ENCODE peak calls at places on chromosomes 1 and 21, in six cellular contexts. K is cardiac fibroblast; A is HTR-8/SVneo; G is HFF-Myc; R is stimulated activated CD8-positive, alpha-beta memory T cell treated with anti-CD3 and anti-CD28 coated beads, Interleukin-15, amount 100 ng/mL, for 24 hours; W is adipocyte. O is an unnamed sample.

GRCh38 chr1:104987210-104987609 is 1237.5 kb downstream of the AMY1C start:
- DNase-seq in K (no peak), A (no peak), G (no peak), R (no peak), W (no peak), O (no peak)

GRCh38 chr1:49016030-49016991 is 239.6 kb upstream of the BEND5 start:
- DNase-seq in K (no peak), A (no peak), G (no peak), R (no peak), W (peak; percentile 0), O (no peak)

GRCh38 chr1:2821970-2822620 is 20.6 kb upstream of the TTC34 start:
- DNase-seq in K (no peak), A (peak; percentile 36), G (no peak), R (peak; percentile 9), W (peak; percentile 23), O (peak; percentile 44)

GRCh38 chr21:45323487-45324380 is 36.0 kb upstream of the POFUT2 start:
- DNase-seq in K (peak; percentile 73), A (no peak), G (no peak), R (no peak), W (no peak), O (no peak)

GRCh38 chr1:28456078-28456477 is 49.8 kb upstream of the RCC1 start:
- DNase-seq in K (peak; percentile 82), A (no peak), G (peak; percentile 55), R (no peak), W (peak; percentile 67), O (no peak)

GRCh38 chr1:110380667-110381283 is 10.1 kb downstream of the SLC16A4 start:
- DNase-seq in K (peak; percentile 87), A (no peak), G (no peak), R (no peak), W (peak; percentile 96), O (no peak)

GRCh38 chr1:16351994-16352841 is at the start of gene FBXO42:
- DNase-seq in K (peak; percentile 95), A (peak; percentile 88), G (peak; percentile 62), R (peak; percentile 85), W (peak; percentile 98), O (peak; percentile 86)

GRCh38 chr1:81867235-81867634 is 66.5 kb downstream of the ADGRL2 start:
- DNase-seq in K (peak; percentile 17), A (no peak), G (no peak), R (no peak), W (peak; percentile 25), O (no peak)

GRCh38 chr1:225915538-225915991 is 8.5 kb downstream of the PYCR2 start:
- DNase-seq in K (no peak), A (no peak), G (peak; percentile 37), R (no peak), W (no peak), O (no peak)

GRCh38 chr1:232274999-232275706 is 354.8 kb downstream of the SIPA1L2 start:
- DNase-seq in K (no peak), A (no peak), G (no peak), R (no peak), W (no peak), O (no peak)

GRCh38 chr1:3884966-3885365 is 15.1 kb downstream of the C1orf174 start:
- DNase-seq in K (no peak), A (no peak), G (no peak), R (no peak), W (no peak), O (no peak)

GRCh38 chr1:219639843-219640606 is 27.1 kb upstream of the ZC3H11B start:
- DNase-seq in K (no peak), A (no peak), G (no peak), R (no peak), W (peak; percentile 55), O (no peak)

GRCh38 chr1:56248138-56248537 is 331.2 kb downstream of the PLPP3 start:
- DNase-seq in K (no peak), A (no peak), G (no peak), R (no peak), W (no peak), O (no peak)

GRCh38 chr1:110119843-110120242 is 7.6 kb downstream of the UBL4B start:
- DNase-seq in K (no peak), A (no peak), G (no peak), R (no peak), W (no peak), O (no peak)

GRCh38 chr1:50424045-50424939 is 1.0 kb upstream of the DMRTA2 start:
- DNase-seq in K (no peak), A (no peak), G (no peak), R (no peak), W (no peak), O (no peak)

GRCh38 chr1:198915327-198916231 is 276.7 kb downstream of the PTPRC start:
- DNase-seq in K (no peak), A (no peak), G (no peak), R (no peak), W (no peak), O (no peak)

GRCh38 chr1:156748670-156749428 is 2.6 kb downstream of the HDGF start:
- DNase-seq in K (peak; percentile 72), A (no peak), G (no peak), R (no peak), W (peak; percentile 65), O (no peak)

GRCh38 chr1:32334864-32335618 is 992 bp downstream of the MARCKSL1 start:
- DNase-seq in K (peak; percentile 53), A (peak; percentile 47), G (no peak), R (no peak), W (peak; percentile 81), O (peak; percentile 61)

GRCh38 chr1:41913025-41913424 is 5.7 kb downstream of the HIVEP3 start:
- DNase-seq in K (no peak), A (no peak), G (no peak), R (no peak), W (no peak), O (no peak)

GRCh38 chr21:34546556-34546955 is 34.5 kb upstream of the KCNE1 start:
- DNase-seq in K (no peak), A (no peak), G (no peak), R (no peak), W (no peak), O (no peak)

GRCh38 chr1:47766832-47767740 is 230.1 kb downstream of the TRABD2B start:
- DNase-seq in K (no peak), A (no peak), G (no peak), R (no peak), W (no peak), O (no peak)

O was measured in hypothalamus.